ENCODE peak calls at places on chromosomes 2 and 18, in nine cellular contexts. One of them, this sample, is unnamed.

GRCh38 chr18:3593381-3593903 is 143.5 kb downstream of the TGIF1 start:
- DNase-seq in cerebellar nuclear complex: no peak
- DNase-seq in fibroblast of the conjunctiva: no peak
- DNase-seq in esophagus squamous epithelium: no peak
- DNase-seq in GM06990: no peak
- DNase-seq in A172: peak; percentile 88
- DNase-seq in T-helper 2 cell: no peak
- DNase-seq in KBM-7: peak; percentile 75
- DNase-seq in stimulated activated CD4-positive, alpha-beta T cell treated with anti-CD3 and anti-CD28 coated beads, Interleukin-2, amount 100 ng/mL, for 4 hours: no peak
- DNase-seq in this sample: no peak

GRCh38 chr2:236164201-236164982 is 3.8 kb downstream of the GBX2 start:
- DNase-seq in fibroblast of the conjunctiva: no peak
- DNase-seq in A172: no peak
- DNase-seq in T-helper 2 cell: no peak
- DNase-seq in GM06990: no peak
- DNase-seq in esophagus squamous epithelium: no peak
- DNase-seq in cerebellar nuclear complex: no peak
- DNase-seq in stimulated activated CD4-positive, alpha-beta T cell treated with anti-CD3 and anti-CD28 coated beads, Interleukin-2, amount 100 ng/mL, for 4 hours: no peak
- DNase-seq in KBM-7: no peak
- DNase-seq in this sample: no peak

GRCh38 chr18:76578571-76579300 is 83.7 kb upstream of the ZNF516 start:
- DNase-seq in fibroblast of the conjunctiva: no peak
- DNase-seq in cerebellar nuclear complex: no peak
- DNase-seq in esophagus squamous epithelium: no peak
- DNase-seq in KBM-7: no peak
- DNase-seq in T-helper 2 cell: no peak
- DNase-seq in A172: no peak
- DNase-seq in stimulated activated CD4-positive, alpha-beta T cell treated with anti-CD3 and anti-CD28 coated beads, Interleukin-2, amount 100 ng/mL, for 4 hours: no peak
- DNase-seq in GM06990: no peak
- DNase-seq in this sample: peak; percentile 21

GRCh38 chr2:47339745-47340541 is 63.0 kb upstream of the MSH2 start:
- DNase-seq in A172: peak; percentile 88
- DNase-seq in fibroblast of the conjunctiva: no peak
- DNase-seq in stimulated activated CD4-positive, alpha-beta T cell treated with anti-CD3 and anti-CD28 coated beads, Interleukin-2, amount 100 ng/mL, for 4 hours: no peak
- DNase-seq in esophagus squamous epithelium: no peak
- DNase-seq in KBM-7: peak; percentile 51
- DNase-seq in GM06990: no peak
- DNase-seq in cerebellar nuclear complex: no peak
- DNase-seq in T-helper 2 cell: no peak
- DNase-seq in this sample: no peak

GRCh38 chr2:168188011-168188410 is 59.4 kb downstream of the STK39 start:
- DNase-seq in A172: no peak
- DNase-seq in GM06990: no peak
- DNase-seq in stimulated activated CD4-positive, alpha-beta T cell treated with anti-CD3 and anti-CD28 coated beads, Interleukin-2, amount 100 ng/mL, for 4 hours: no peak
- DNase-seq in esophagus squamous epithelium: no peak
- DNase-seq in T-helper 2 cell: no peak
- DNase-seq in fibroblast of the conjunctiva: no peak
- DNase-seq in cerebellar nuclear complex: peak; percentile 85
- DNase-seq in KBM-7: no peak
- DNase-seq in this sample: no peak

GRCh38 chr2:144950874-144951560 is 431.1 kb upstream of the ZEB2 start:
- DNase-seq in T-helper 2 cell: no peak
- DNase-seq in esophagus squamous epithelium: no peak
- DNase-seq in stimulated activated CD4-positive, alpha-beta T cell treated with anti-CD3 and anti-CD28 coated beads, Interleukin-2, amount 100 ng/mL, for 4 hours: no peak
- DNase-seq in KBM-7: no peak
- DNase-seq in A172: peak; percentile 84
- DNase-seq in cerebellar nuclear complex: no peak
- DNase-seq in GM06990: no peak
- DNase-seq in fibroblast of the conjunctiva: peak; percentile 89
- DNase-seq in this sample: no peak

GRCh38 chr2:40032650-40033319 is 253.7 kb upstream of the THUMPD2 start:
- DNase-seq in A172: peak; percentile 93
- DNase-seq in T-helper 2 cell: no peak
- DNase-seq in cerebellar nuclear complex: no peak
- DNase-seq in KBM-7: no peak
- DNase-seq in esophagus squamous epithelium: no peak
- DNase-seq in fibroblast of the conjunctiva: no peak
- DNase-seq in stimulated activated CD4-positive, alpha-beta T cell treated with anti-CD3 and anti-CD28 coated beads, Interleukin-2, amount 100 ng/mL, for 4 hours: no peak
- DNase-seq in GM06990: no peak
- DNase-seq in this sample: no peak

GRCh38 chr2:234451852-234452625 is 44.8 kb downstream of the ARL4C start:
- DNase-seq in stimulated activated CD4-positive, alpha-beta T cell treated with anti-CD3 and anti-CD28 coated beads, Interleukin-2, amount 100 ng/mL, for 4 hours: no peak
- DNase-seq in esophagus squamous epithelium: no peak
- DNase-seq in T-helper 2 cell: peak; percentile 20
- DNase-seq in A172: peak; percentile 94
- DNase-seq in fibroblast of the conjunctiva: no peak
- DNase-seq in GM06990: no peak
- DNase-seq in cerebellar nuclear complex: no peak
- DNase-seq in KBM-7: no peak
- DNase-seq in this sample: no peak

GRCh38 chr18:72107647-72108046 is 436.5 kb downstream of the CBLN2 start:
- DNase-seq in KBM-7: no peak
- DNase-seq in fibroblast of the conjunctiva: peak; percentile 3
- DNase-seq in cerebellar nuclear complex: no peak
- DNase-seq in A172: peak; percentile 46
- DNase-seq in GM06990: no peak
- DNase-seq in T-helper 2 cell: no peak
- DNase-seq in stimulated activated CD4-positive, alpha-beta T cell treated with anti-CD3 and anti-CD28 coated beads, Interleukin-2, amount 100 ng/mL, for 4 hours: no peak
- DNase-seq in esophagus squamous epithelium: no peak
- DNase-seq in this sample: no peak

GRCh38 chr18:30288662-30289414 is 753.7 kb downstream of the DSC3 start:
- DNase-seq in fibroblast of the conjunctiva: no peak
- DNase-seq in T-helper 2 cell: no peak
- DNase-seq in esophagus squamous epithelium: no peak
- DNase-seq in stimulated activated CD4-positive, alpha-beta T cell treated with anti-CD3 and anti-CD28 coated beads, Interleukin-2, amount 100 ng/mL, for 4 hours: no peak
- DNase-seq in A172: no peak
- DNase-seq in cerebellar nuclear complex: no peak
- DNase-seq in GM06990: no peak
- DNase-seq in KBM-7: no peak
- DNase-seq in this sample: no peak

GRCh38 chr2:171056307-171056706 is 104.4 kb downstream of the TLK1 start:
- DNase-seq in cerebellar nuclear complex: no peak
- DNase-seq in esophagus squamous epithelium: no peak
- DNase-seq in A172: no peak
- DNase-seq in GM06990: no peak
- DNase-seq in stimulated activated CD4-positive, alpha-beta T cell treated with anti-CD3 and anti-CD28 coated beads, Interleukin-2, amount 100 ng/mL, for 4 hours: no peak
- DNase-seq in T-helper 2 cell: no peak
- DNase-seq in KBM-7: no peak
- DNase-seq in fibroblast of the conjunctiva: no peak
- DNase-seq in this sample: no peak

GRCh38 chr18:52953435-52953834 is 613.4 kb downstream of the DCC start:
- DNase-seq in esophagus squamous epithelium: no peak
- DNase-seq in A172: no peak
- DNase-seq in stimulated activated CD4-positive, alpha-beta T cell treated with anti-CD3 and anti-CD28 coated beads, Interleukin-2, amount 100 ng/mL, for 4 hours: no peak
- DNase-seq in fibroblast of the conjunctiva: no peak
- DNase-seq in KBM-7: no peak
- DNase-seq in GM06990: no peak
- DNase-seq in cerebellar nuclear complex: no peak
- DNase-seq in T-helper 2 cell: no peak
- DNase-seq in this sample: no peak

GRCh38 chr2:60629801-60630385 is 76.4 kb upstream of the BCL11A start:
- DNase-seq in KBM-7: no peak
- DNase-seq in A172: no peak
- DNase-seq in GM06990: no peak
- DNase-seq in cerebellar nuclear complex: no peak
- DNase-seq in T-helper 2 cell: no peak
- DNase-seq in esophagus squamous epithelium: no peak
- DNase-seq in fibroblast of the conjunctiva: no peak
- DNase-seq in stimulated activated CD4-positive, alpha-beta T cell treated with anti-CD3 and anti-CD28 coated beads, Interleukin-2, amount 100 ng/mL, for 4 hours: no peak
- DNase-seq in this sample: no peak

GRCh38 chr18:77376733-77377094 is 127.1 kb downstream of the GALR1 start:
- DNase-seq in A172: no peak
- DNase-seq in fibroblast of the conjunctiva: no peak
- DNase-seq in esophagus squamous epithelium: no peak
- DNase-seq in cerebellar nuclear complex: no peak
- DNase-seq in T-helper 2 cell: no peak
- DNase-seq in GM06990: no peak
- DNase-seq in KBM-7: no peak
- DNase-seq in stimulated activated CD4-positive, alpha-beta T cell treated with anti-CD3 and anti-CD28 coated beads, Interleukin-2, amount 100 ng/mL, for 4 hours: no peak
- DNase-seq in this sample: no peak

GRCh38 chr2:168247341-168248305 is at the start of gene STK39:
- DNase-seq in esophagus squamous epithelium: no peak
- DNase-seq in KBM-7: peak; percentile 77
- DNase-seq in fibroblast of the conjunctiva: peak; percentile 38
- DNase-seq in stimulated activated CD4-positive, alpha-beta T cell treated with anti-CD3 and anti-CD28 coated beads, Interleukin-2, amount 100 ng/mL, for 4 hours: peak; percentile 70
- DNase-seq in T-helper 2 cell: peak; percentile 75
- DNase-seq in A172: peak; percentile 73
- DNase-seq in GM06990: peak; percentile 52
- DNase-seq in cerebellar nuclear complex: no peak
- DNase-seq in this sample: peak; percentile 63

GRCh38 chr18:23356416-23356815 is 96.7 kb upstream of the RIOK3 start:
- DNase-seq in KBM-7: no peak
- DNase-seq in esophagus squamous epithelium: no peak
- DNase-seq in GM06990: no peak
- DNase-seq in stimulated activated CD4-positive, alpha-beta T cell treated with anti-CD3 and anti-CD28 coated beads, Interleukin-2, amount 100 ng/mL, for 4 hours: no peak
- DNase-seq in T-helper 2 cell: no peak
- DNase-seq in A172: no peak
- DNase-seq in cerebellar nuclear complex: no peak
- DNase-seq in fibroblast of the conjunctiva: no peak
- DNase-seq in this sample: no peak

GRCh38 chr2:101946372-101946771 is 45.4 kb upstream of the IL1R2 start:
- DNase-seq in fibroblast of the conjunctiva: no peak
- DNase-seq in stimulated activated CD4-positive, alpha-beta T cell treated with anti-CD3 and anti-CD28 coated beads, Interleukin-2, amount 100 ng/mL, for 4 hours: no peak
- DNase-seq in T-helper 2 cell: no peak
- DNase-seq in esophagus squamous epithelium: no peak
- DNase-seq in cerebellar nuclear complex: no peak
- DNase-seq in KBM-7: no peak
- DNase-seq in A172: no peak
- DNase-seq in GM06990: no peak
- DNase-seq in this sample: no peak

GRCh38 chr2:24258718-24259117 is 83.9 kb downstream of the FAM228A start:
- DNase-seq in A172: no peak
- DNase-seq in esophagus squamous epithelium: no peak
- DNase-seq in stimulated activated CD4-positive, alpha-beta T cell treated with anti-CD3 and anti-CD28 coated beads, Interleukin-2, amount 100 ng/mL, for 4 hours: no peak
- DNase-seq in KBM-7: peak; percentile 21
- DNase-seq in cerebellar nuclear complex: no peak
- DNase-seq in fibroblast of the conjunctiva: no peak
- DNase-seq in GM06990: no peak
- DNase-seq in T-helper 2 cell: no peak
- DNase-seq in this sample: no peak

GRCh38 chr18:47594621-47595086 is 335.8 kb downstream of the SMAD2 start:
- DNase-seq in A172: no peak
- DNase-seq in GM06990: no peak
- DNase-seq in stimulated activated CD4-positive, alpha-beta T cell treated with anti-CD3 and anti-CD28 coated beads, Interleukin-2, amount 100 ng/mL, for 4 hours: no peak
- DNase-seq in T-helper 2 cell: no peak
- DNase-seq in KBM-7: no peak
- DNase-seq in cerebellar nuclear complex: no peak
- DNase-seq in fibroblast of the conjunctiva: no peak
- DNase-seq in esophagus squamous epithelium: no peak
- DNase-seq in this sample: no peak

GRCh38 chr2:27912512-27912911 is 22.0 kb downstream of the BABAM2 start:
- DNase-seq in fibroblast of the conjunctiva: no peak
- DNase-seq in KBM-7: no peak
- DNase-seq in stimulated activated CD4-positive, alpha-beta T cell treated with anti-CD3 and anti-CD28 coated beads, Interleukin-2, amount 100 ng/mL, for 4 hours: no peak
- DNase-seq in GM06990: no peak
- DNase-seq in cerebellar nuclear complex: no peak
- DNase-seq in T-helper 2 cell: no peak
- DNase-seq in esophagus squamous epithelium: no peak
- DNase-seq in A172: no peak
- DNase-seq in this sample: no peak

GRCh38 chr2:238169708-238170251 is 11.0 kb downstream of the ERFE start:
- DNase-seq in KBM-7: no peak
- DNase-seq in esophagus squamous epithelium: no peak
- DNase-seq in T-helper 2 cell: no peak
- DNase-seq in A172: peak; percentile 88
- DNase-seq in GM06990: no peak
- DNase-seq in fibroblast of the conjunctiva: peak; percentile 97
- DNase-seq in stimulated activated CD4-positive, alpha-beta T cell treated with anti-CD3 and anti-CD28 coated beads, Interleukin-2, amount 100 ng/mL, for 4 hours: no peak
- DNase-seq in cerebellar nuclear complex: peak; percentile 95
- DNase-seq in this sample: no peak

GRCh38 chr18:58350526-58350925 is 278.4 kb downstream of the ALPK2 start:
- DNase-seq in KBM-7: no peak
- DNase-seq in fibroblast of the conjunctiva: no peak
- DNase-seq in A172: no peak
- DNase-seq in cerebellar nuclear complex: no peak
- DNase-seq in esophagus squamous epithelium: no peak
- DNase-seq in GM06990: no peak
- DNase-seq in stimulated activated CD4-positive, alpha-beta T cell treated with anti-CD3 and anti-CD28 coated beads, Interleukin-2, amount 100 ng/mL, for 4 hours: no peak
- DNase-seq in T-helper 2 cell: no peak
- DNase-seq in this sample: no peak

GRCh38 chr2:203083328-203083727 is 68.7 kb downstream of the NBEAL1 start:
- DNase-seq in GM06990: no peak
- DNase-seq in A172: no peak
- DNase-seq in fibroblast of the conjunctiva: no peak
- DNase-seq in KBM-7: no peak
- DNase-seq in T-helper 2 cell: no peak
- DNase-seq in esophagus squamous epithelium: no peak
- DNase-seq in stimulated activated CD4-positive, alpha-beta T cell treated with anti-CD3 and anti-CD28 coated beads, Interleukin-2, amount 100 ng/mL, for 4 hours: no peak
- DNase-seq in cerebellar nuclear complex: no peak
- DNase-seq in this sample: no peak

GRCh38 chr18:22494771-22495170 is 77.1 kb upstream of the CTAGE1 start:
- DNase-seq in esophagus squamous epithelium: no peak
- DNase-seq in A172: peak; percentile 19
- DNase-seq in KBM-7: no peak
- DNase-seq in T-helper 2 cell: no peak
- DNase-seq in cerebellar nuclear complex: no peak
- DNase-seq in fibroblast of the conjunctiva: no peak
- DNase-seq in GM06990: no peak
- DNase-seq in stimulated activated CD4-positive, alpha-beta T cell treated with anti-CD3 and anti-CD28 coated beads, Interleukin-2, amount 100 ng/mL, for 4 hours: no peak
- DNase-seq in this sample: no peak

GRCh38 chr2:205769879-205770278 is 87.6 kb downstream of the NRP2 start:
- DNase-seq in cerebellar nuclear complex: no peak
- DNase-seq in stimulated activated CD4-positive, alpha-beta T cell treated with anti-CD3 and anti-CD28 coated beads, Interleukin-2, amount 100 ng/mL, for 4 hours: no peak
- DNase-seq in T-helper 2 cell: no peak
- DNase-seq in GM06990: no peak
- DNase-seq in fibroblast of the conjunctiva: no peak
- DNase-seq in esophagus squamous epithelium: no peak
- DNase-seq in KBM-7: no peak
- DNase-seq in A172: no peak
- DNase-seq in this sample: no peak

This sample was measured in CD8-positive, alpha-beta T cell.